ENCODE peak calls at places on chromosomes 1 and 21, in four cellular contexts. R, M, E and D are unnamed samples.

GRCh38 chr1:2602311-2602835 is 15.8 kb downstream of the PRXL2B start:
- DNase-seq in E (no peak), R (no peak), M (no peak), D (peak; percentile 51)

GRCh38 chr1:182110635-182111034 is 49.1 kb upstream of the ZNF648 start:
- DNase-seq in E (no peak), R (no peak), M (no peak), D (no peak)

GRCh38 chr1:110627763-110628162 is 21.6 kb upstream of the KCNA2 start:
- DNase-seq in E (no peak), M (no peak), R (no peak), D (no peak)

GRCh38 chr1:76256289-76257223 is 182.0 kb downstream of the ST6GALNAC3 start:
- DNase-seq in E (no peak), R (no peak), M (no peak), D (no peak)

GRCh38 chr1:12714710-12715500 is 1.0 kb upstream of the AADACL3 start:
- DNase-seq in R (no peak), M (no peak), E (no peak), D (no peak)

GRCh38 chr1:86352096-86352495 is 44.0 kb downstream of the ODF2L start:
- DNase-seq in M (no peak), E (no peak), R (no peak), D (no peak)

GRCh38 chr1:65979145-65979544 is 186.4 kb downstream of the PDE4B start:
- DNase-seq in E (no peak), R (no peak), M (no peak), D (no peak)

GRCh38 chr1:42730988-42731387 is 9.0 kb downstream of the CLDN19 start:
- DNase-seq in R (peak; percentile 40), M (no peak), E (no peak), D (no peak)

GRCh38 chr1:174788981-174789380 is 210.8 kb upstream of the CACYBP start:
- DNase-seq in E (no peak), R (peak; percentile 68), M (no peak), D (no peak)

GRCh38 chr1:18941221-18942141 is 15.0 kb downstream of the IFFO2 start:
- DNase-seq in E (no peak), M (no peak), R (peak; percentile 61), D (no peak)

GRCh38 chr1:27392778-27393635 is 585 bp downstream of the GPR3 start:
- DNase-seq in R (no peak), M (no peak), E (no peak), D (no peak)

GRCh38 chr1:41892211-41892840 is 26.4 kb downstream of the HIVEP3 start:
- DNase-seq in E (no peak), R (no peak), M (no peak), D (no peak)

GRCh38 chr1:225651872-225652725 is 824 bp downstream of the ENAH start:
- DNase-seq in E (no peak), M (no peak), R (no peak), D (no peak)

GRCh38 chr1:167433884-167434283 is 84.4 kb downstream of the CD247 start:
- DNase-seq in E (no peak), R (no peak), M (no peak), D (no peak)

GRCh38 chr1:229447809-229448252 is 13.9 kb upstream of the ACTA1 start:
- DNase-seq in R (no peak), E (no peak), M (no peak), D (no peak)

GRCh38 chr1:170224469-170224868 is 78.7 kb downstream of the NTMT2 start:
- DNase-seq in E (no peak), M (no peak), R (no peak), D (no peak)

GRCh38 chr21:37461494-37461893 is 94.9 kb downstream of the DYRK1A start:
- DNase-seq in R (no peak), M (no peak), E (no peak), D (no peak)